ENCODE peak calls at places on chromosomes 1 and 21, in four cellular contexts. U is HCT116, E is K562, J is HepG2. D is an unnamed sample.

GRCh38 chr1:155889566-155889965 is 21.6 kb downstream of the RIT1 start:
- DNase-seq in U (no peak), E (no peak), J (no peak), D (no peak)

GRCh38 chr1:117803318-117803717 is 126.1 kb downstream of the GDAP2 start:
- DNase-seq in U (no peak), E (no peak), J (no peak), D (no peak)

GRCh38 chr21:34684174-34684876 is 15.5 kb downstream of the CLIC6 start:
- DNase-seq in U (no peak), E (no peak), J (no peak), D (no peak)

GRCh38 chr1:247646867-247647266 is 32.7 kb downstream of the OR13G1 start:
- DNase-seq in U (no peak), E (no peak), J (no peak), D (no peak)

GRCh38 chr1:50424940-50425375 is 1.7 kb upstream of the DMRTA2 start:
- DNase-seq in U (no peak), E (no peak), J (no peak), D (no peak)

GRCh38 chr1:226783202-226783601 is 44.1 kb upstream of the ITPKB start:
- DNase-seq in U (no peak), E (no peak), J (no peak), D (no peak)

GRCh38 chr1:227654858-227655752 is 80.0 kb downstream of the JMJD4 start:
- DNase-seq in U (no peak), E (no peak), J (no peak), D (no peak)

GRCh38 chr1:157819215-157819614 is 705 bp downstream of the FCRL1 start:
- DNase-seq in U (no peak), E (no peak), J (no peak), D (no peak)

GRCh38 chr1:24388331-24388870 is 25.2 kb downstream of the STPG1 start:
- DNase-seq in U (no peak), E (no peak), J (no peak), D (no peak)

GRCh38 chr1:21749109-21749508 is 33.8 kb downstream of the USP48 start:
- DNase-seq in U (no peak), E (no peak), J (no peak), D (no peak)

GRCh38 chr1:24636661-24637357 is 6.3 kb upstream of the SRRM1 start:
- DNase-seq in U (no peak), E (no peak), J (no peak), D (no peak)

GRCh38 chr1:198187973-198188588 is 31.3 kb downstream of the NEK7 start:
- DNase-seq in U (no peak), E (no peak), J (no peak), D (no peak)

GRCh38 chr1:241627453-241628329 is 12.5 kb downstream of the CHML start:
- DNase-seq in U (peak; percentile 47), E (peak; percentile 39), J (peak; percentile 60), D (no peak)

GRCh38 chr21:41219498-41220207 is 51.7 kb downstream of the BACE2 start:
- DNase-seq in U (no peak), E (no peak), J (no peak), D (no peak)

GRCh38 chr1:26215246-26215645 is 18.8 kb upstream of the CEP85 start:
- DNase-seq in U (no peak), E (no peak), J (no peak), D (no peak)

GRCh38 chr1:115278241-115278640 is 59.8 kb downstream of the NGF start:
- DNase-seq in U (no peak), E (no peak), J (no peak), D (no peak)

GRCh38 chr1:115281143-115281542 is 56.9 kb downstream of the NGF start:
- DNase-seq in U (no peak), E (no peak), J (no peak), D (no peak)

GRCh38 chr1:115277276-115277675 is 60.8 kb downstream of the NGF start:
- DNase-seq in U (peak; percentile 3), E (no peak), J (no peak), D (no peak)

GRCh38 chr1:115282825-115283224 is 55.2 kb downstream of the NGF start:
- DNase-seq in U (no peak), E (no peak), J (no peak), D (no peak)

GRCh38 chr1:115280073-115280472 is 58.0 kb downstream of the NGF start:
- DNase-seq in U (no peak), E (no peak), J (no peak), D (no peak)
- TF ChIP-seq POLR2AphosphoS5 in U (no peak), E (no peak), J (no peak), D (no peak)

GRCh38 chr1:208221291-208221622 is 22.9 kb downstream of the PLXNA2 start:
- DNase-seq in U (no peak), E (peak; percentile 36), J (no peak), D (no peak)

GRCh38 chr1:208217774-208218173 is 26.4 kb downstream of the PLXNA2 start:
- DNase-seq in U (no peak), E (peak; percentile 29), J (no peak), D (no peak)

GRCh38 chr1:208219098-208219658 is 25.0 kb downstream of the PLXNA2 start:
- DNase-seq in U (no peak), E (peak; percentile 48), J (no peak), D (no peak)

GRCh38 chr1:208218237-208219097 is 25.7 kb downstream of the PLXNA2 start:
- DNase-seq in U (no peak), E (no peak), J (no peak), D (no peak)

DNA sequence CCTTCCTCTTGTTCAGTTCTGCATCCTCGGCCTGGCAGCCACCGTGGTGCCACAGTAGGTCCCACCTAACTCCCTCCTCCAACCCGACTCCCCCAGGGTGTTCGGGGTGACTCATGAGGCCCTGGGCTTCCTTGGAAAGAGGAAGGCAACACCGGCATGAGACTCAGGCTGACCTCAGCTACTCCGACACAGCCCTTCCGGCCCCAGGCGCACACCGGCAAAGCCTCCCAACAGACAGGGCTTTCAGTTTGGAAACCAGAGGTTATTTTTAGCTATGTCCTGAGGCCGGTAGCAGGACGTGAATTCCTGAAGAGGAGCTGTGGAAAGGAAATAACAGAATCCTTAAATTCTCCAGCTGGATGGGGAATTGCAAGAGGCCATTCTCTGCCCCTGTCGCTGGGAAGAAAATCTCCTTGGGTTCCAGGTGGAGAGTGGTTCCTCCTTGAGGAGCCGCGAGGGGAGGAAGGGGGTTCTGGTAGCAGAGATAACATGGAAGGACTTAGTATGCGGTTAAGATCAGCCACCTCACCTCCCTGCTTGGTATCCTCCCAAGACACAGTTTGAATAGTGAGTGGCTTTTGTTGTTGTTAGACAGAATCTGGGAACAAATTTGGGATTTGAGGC is 24.4 kb downstream of the PLXNA2 start:
- DNase-seq in U (no peak), E (peak; percentile 95), J (no peak), D (no peak)
- TF ChIP-seq REST in U (no peak), E (no peak), J (no peak), D (no peak)

GRCh38 chr1:67888707-67889106 is 55.4 kb upstream of the GNG12 start:
- DNase-seq in U (no peak), E (no peak), J (no peak), D (no peak)
- TF ChIP-seq TCF7L2 in U (no peak), E (no peak), J (no peak), D (no peak)

GRCh38 chr1:43836267-43836951 is 97.2 kb upstream of the ARTN start:
- DNase-seq in U (no peak), E (peak; percentile 70), J (peak; percentile 55), D (no peak)

GRCh38 chr1:43835141-43836021 is 98.2 kb upstream of the ARTN start:
- DNase-seq in U (peak; percentile 68), E (peak; percentile 58), J (no peak), D (no peak)

GRCh38 chr1:43831866-43832654 is 101.5 kb upstream of the ARTN start:
- DNase-seq in U (no peak), E (no peak), J (no peak), D (no peak)

GRCh38 chr1:43833013-43833412 is 100.6 kb upstream of the ARTN start:
- DNase-seq in U (no peak), E (no peak), J (no peak), D (no peak)

GRCh38 chr1:43834280-43835140 is 99.1 kb upstream of the ARTN start:
- DNase-seq in U (no peak), E (peak; percentile 32), J (no peak), D (no peak)
- TF ChIP-seq POLR2AphosphoS5 in U (no peak), E (no peak), J (no peak), D (no peak)